ENCODE peak calls at places on chromosome 15, in five cellular contexts. One of them, this sample, is unnamed.
A peak's percentile ranks its signal among the peaks of the same experiment; 100 is the strongest.

GRCh38 chr15:89197503-89197971 is 23.8 kb downstream of the RLBP1 start:
- DNase-seq in DMS153: peak; percentile 65
- DNase-seq in ureter: peak; percentile 69
- DNase-seq in activated T-cell treated with anti-CD3 and anti-CD28 coated beads for 24 hours: no peak
- DNase-seq in activated CD4-positive, alpha-beta T cell treated with anti-CD3 and anti-CD28 coated beads, Interleukin-2, amount 50 U/mL, for 4 hours: no peak
- DNase-seq in this sample: no peak

GRCh38 chr15:24676431-24676830 is 856 bp downstream of the NPAP1 start:
- DNase-seq in DMS153: no peak
- DNase-seq in ureter: no peak
- DNase-seq in activated T-cell treated with anti-CD3 and anti-CD28 coated beads for 24 hours: no peak
- DNase-seq in activated CD4-positive, alpha-beta T cell treated with anti-CD3 and anti-CD28 coated beads, Interleukin-2, amount 50 U/mL, for 4 hours: no peak
- DNase-seq in this sample: no peak

GRCh38 chr15:39133201-39133600 is 447.7 kb upstream of the THBS1 start:
- DNase-seq in DMS153: no peak
- DNase-seq in ureter: no peak
- DNase-seq in activated T-cell treated with anti-CD3 and anti-CD28 coated beads for 24 hours: no peak
- DNase-seq in activated CD4-positive, alpha-beta T cell treated with anti-CD3 and anti-CD28 coated beads, Interleukin-2, amount 50 U/mL, for 4 hours: no peak
- DNase-seq in this sample: no peak

GRCh38 chr15:87877114-87877810 is 379.3 kb downstream of the NTRK3 start:
- DNase-seq in DMS153: no peak
- DNase-seq in ureter: no peak
- DNase-seq in activated T-cell treated with anti-CD3 and anti-CD28 coated beads for 24 hours: no peak
- DNase-seq in activated CD4-positive, alpha-beta T cell treated with anti-CD3 and anti-CD28 coated beads, Interleukin-2, amount 50 U/mL, for 4 hours: no peak
- DNase-seq in this sample: no peak

GRCh38 chr15:65532738-65533051 is 2.4 kb downstream of the HACD3 start:
- DNase-seq in DMS153: no peak
- DNase-seq in ureter: no peak
- DNase-seq in activated T-cell treated with anti-CD3 and anti-CD28 coated beads for 24 hours: no peak
- DNase-seq in activated CD4-positive, alpha-beta T cell treated with anti-CD3 and anti-CD28 coated beads, Interleukin-2, amount 50 U/mL, for 4 hours: no peak
- DNase-seq in this sample: no peak

GRCh38 chr15:77759896-77760592 is 127.3 kb upstream of the LINGO1 start:
- DNase-seq in DMS153: no peak
- DNase-seq in ureter: no peak
- DNase-seq in activated T-cell treated with anti-CD3 and anti-CD28 coated beads for 24 hours: no peak
- DNase-seq in activated CD4-positive, alpha-beta T cell treated with anti-CD3 and anti-CD28 coated beads, Interleukin-2, amount 50 U/mL, for 4 hours: no peak
- DNase-seq in this sample: no peak

GRCh38 chr15:61938249-61938648 is 122.0 kb downstream of the VPS13C start:
- DNase-seq in DMS153: no peak
- DNase-seq in ureter: no peak
- DNase-seq in activated T-cell treated with anti-CD3 and anti-CD28 coated beads for 24 hours: no peak
- DNase-seq in activated CD4-positive, alpha-beta T cell treated with anti-CD3 and anti-CD28 coated beads, Interleukin-2, amount 50 U/mL, for 4 hours: no peak
- DNase-seq in this sample: no peak

GRCh38 chr15:66830358-66830757 is 128.3 kb downstream of the SMAD6 start:
- DNase-seq in DMS153: no peak
- DNase-seq in ureter: no peak
- DNase-seq in activated T-cell treated with anti-CD3 and anti-CD28 coated beads for 24 hours: no peak
- DNase-seq in activated CD4-positive, alpha-beta T cell treated with anti-CD3 and anti-CD28 coated beads, Interleukin-2, amount 50 U/mL, for 4 hours: no peak
- DNase-seq in this sample: no peak

GRCh38 chr15:70289191-70289955 is 191.7 kb upstream of the TLE3 start:
- DNase-seq in DMS153: no peak
- DNase-seq in ureter: no peak
- DNase-seq in activated T-cell treated with anti-CD3 and anti-CD28 coated beads for 24 hours: no peak
- DNase-seq in activated CD4-positive, alpha-beta T cell treated with anti-CD3 and anti-CD28 coated beads, Interleukin-2, amount 50 U/mL, for 4 hours: no peak
- DNase-seq in this sample: no peak

GRCh38 chr15:51837784-51838183 is 8.3 kb downstream of the TMOD3 start:
- DNase-seq in DMS153: no peak
- DNase-seq in ureter: no peak
- DNase-seq in activated T-cell treated with anti-CD3 and anti-CD28 coated beads for 24 hours: no peak
- DNase-seq in activated CD4-positive, alpha-beta T cell treated with anti-CD3 and anti-CD28 coated beads, Interleukin-2, amount 50 U/mL, for 4 hours: no peak
- DNase-seq in this sample: no peak

GRCh38 chr15:91572110-91572509 is 281.4 kb upstream of the SLCO3A1 start:
- DNase-seq in DMS153: peak; percentile 98
- DNase-seq in ureter: no peak
- DNase-seq in activated T-cell treated with anti-CD3 and anti-CD28 coated beads for 24 hours: no peak
- DNase-seq in activated CD4-positive, alpha-beta T cell treated with anti-CD3 and anti-CD28 coated beads, Interleukin-2, amount 50 U/mL, for 4 hours: no peak
- DNase-seq in this sample: no peak

GRCh38 chr15:53197426-53197839 is 407.3 kb upstream of the ONECUT1 start:
- DNase-seq in DMS153: peak; percentile 5
- DNase-seq in ureter: peak; percentile 54
- DNase-seq in activated T-cell treated with anti-CD3 and anti-CD28 coated beads for 24 hours: peak; percentile 23
- DNase-seq in activated CD4-positive, alpha-beta T cell treated with anti-CD3 and anti-CD28 coated beads, Interleukin-2, amount 50 U/mL, for 4 hours: no peak
- DNase-seq in this sample: no peak

GRCh38 chr15:52362497-52362896 is 66.9 kb upstream of the MYO5C start:
- DNase-seq in DMS153: no peak
- DNase-seq in ureter: no peak
- DNase-seq in activated T-cell treated with anti-CD3 and anti-CD28 coated beads for 24 hours: no peak
- DNase-seq in activated CD4-positive, alpha-beta T cell treated with anti-CD3 and anti-CD28 coated beads, Interleukin-2, amount 50 U/mL, for 4 hours: no peak
- DNase-seq in this sample: no peak

GRCh38 chr15:50450678-50451077 is 26.5 kb downstream of the USP8 start:
- DNase-seq in DMS153: no peak
- DNase-seq in ureter: no peak
- DNase-seq in activated T-cell treated with anti-CD3 and anti-CD28 coated beads for 24 hours: no peak
- DNase-seq in activated CD4-positive, alpha-beta T cell treated with anti-CD3 and anti-CD28 coated beads, Interleukin-2, amount 50 U/mL, for 4 hours: no peak
- DNase-seq in this sample: no peak

GRCh38 chr15:47410243-47410642 is 307.1 kb upstream of the SEMA6D start:
- DNase-seq in DMS153: no peak
- DNase-seq in ureter: no peak
- DNase-seq in activated T-cell treated with anti-CD3 and anti-CD28 coated beads for 24 hours: no peak
- DNase-seq in activated CD4-positive, alpha-beta T cell treated with anti-CD3 and anti-CD28 coated beads, Interleukin-2, amount 50 U/mL, for 4 hours: no peak
- DNase-seq in this sample: no peak

GRCh38 chr15:96858693-96859092 is 528.2 kb downstream of the NR2F2 start:
- DNase-seq in DMS153: no peak
- DNase-seq in ureter: no peak
- DNase-seq in activated T-cell treated with anti-CD3 and anti-CD28 coated beads for 24 hours: no peak
- DNase-seq in activated CD4-positive, alpha-beta T cell treated with anti-CD3 and anti-CD28 coated beads, Interleukin-2, amount 50 U/mL, for 4 hours: no peak
- DNase-seq in this sample: no peak

GRCh38 chr15:73318463-73319351 is 50.1 kb downstream of the HCN4 start:
- DNase-seq in DMS153: no peak
- DNase-seq in ureter: no peak
- DNase-seq in activated T-cell treated with anti-CD3 and anti-CD28 coated beads for 24 hours: no peak
- DNase-seq in activated CD4-positive, alpha-beta T cell treated with anti-CD3 and anti-CD28 coated beads, Interleukin-2, amount 50 U/mL, for 4 hours: no peak
- DNase-seq in this sample: no peak

GRCh38 chr15:85131915-85132314 is 150.3 kb downstream of the PDE8A start:
- DNase-seq in DMS153: no peak
- DNase-seq in ureter: no peak
- DNase-seq in activated T-cell treated with anti-CD3 and anti-CD28 coated beads for 24 hours: no peak
- DNase-seq in activated CD4-positive, alpha-beta T cell treated with anti-CD3 and anti-CD28 coated beads, Interleukin-2, amount 50 U/mL, for 4 hours: no peak
- DNase-seq in this sample: no peak

GRCh38 chr15:40441736-40442531 is 1.2 kb downstream of the BAHD1 start:
- DNase-seq in DMS153: no peak
- DNase-seq in ureter: no peak
- DNase-seq in activated T-cell treated with anti-CD3 and anti-CD28 coated beads for 24 hours: no peak
- DNase-seq in activated CD4-positive, alpha-beta T cell treated with anti-CD3 and anti-CD28 coated beads, Interleukin-2, amount 50 U/mL, for 4 hours: no peak
- DNase-seq in this sample: no peak

GRCh38 chr15:41730543-41730942 is 43.7 kb upstream of the MAPKBP1 start:
- DNase-seq in DMS153: no peak
- DNase-seq in ureter: no peak
- DNase-seq in activated T-cell treated with anti-CD3 and anti-CD28 coated beads for 24 hours: no peak
- DNase-seq in activated CD4-positive, alpha-beta T cell treated with anti-CD3 and anti-CD28 coated beads, Interleukin-2, amount 50 U/mL, for 4 hours: no peak
- DNase-seq in this sample: no peak

GRCh38 chr15:85024509-85025336 is 43.1 kb downstream of the PDE8A start:
- DNase-seq in DMS153: no peak
- DNase-seq in ureter: no peak
- DNase-seq in activated T-cell treated with anti-CD3 and anti-CD28 coated beads for 24 hours: no peak
- DNase-seq in activated CD4-positive, alpha-beta T cell treated with anti-CD3 and anti-CD28 coated beads, Interleukin-2, amount 50 U/mL, for 4 hours: no peak
- DNase-seq in this sample: no peak

This sample was measured in vagina.